ENCODE peak calls at places on chromosomes 13 and 19, in five cellular contexts. O is SK-N-SH, P is upper lobe of left lung, X is A549, G is heart left ventricle. C is an unnamed sample. For H3K4me1, the result is how much of the 10 kb centered on the place peaks cover.

GRCh38 chr13:98761126-98761978 is 8.9 kb upstream of the SLC15A1 start:
- DNase-seq in P (no peak), O (no peak), G (no peak), X (no peak), C (no peak)

GRCh38 chr19:2341987-2342386 is 13.5 kb downstream of the SPPL2B start:
- DNase-seq in O (no peak), G (no peak), P (peak), X (no peak), C (no peak)

GRCh38 chr19:31553112-31553843 is 204.0 kb upstream of the TSHZ3 start:
- DNase-seq in X (peak), O (peak), G (no peak), P (no peak), C (no peak)

GRCh38 chr13:111043575-111043982 is 71.5 kb upstream of the ARHGEF7 start:
- DNase-seq in O (no peak), G (peak), P (no peak), X (no peak), C (peak)

GRCh38 chr13:34414616-34415015 is 527.5 kb upstream of the NBEA start:
- DNase-seq in P (no peak), X (no peak), O (no peak), G (no peak), C (no peak)

GRCh38 chr13:39016789-39017188 is 21.1 kb downstream of the PROSER1 start:
- DNase-seq in P (no peak), X (peak), G (no peak), O (peak), C (no peak)

GRCh38 chr19:2477732-2478191 is 1.8 kb downstream of the GADD45B start:
- DNase-seq in X (peak), O (no peak), P (peak), G (peak), C (no peak)

GRCh38 chr13:49418206-49418605 is 25.7 kb downstream of the CAB39L start:
- DNase-seq in O (no peak), P (no peak), X (no peak), G (no peak), C (no peak)

GRCh38 chr13:44050450-44051063 is 170.9 kb downstream of the LACC1 start:
- DNase-seq in O (peak), X (peak), P (no peak), G (no peak), C (no peak)

GRCh38 chr19:9953802-9954542 is 17.7 kb upstream of the OLFM2 start:
- DNase-seq in O (no peak), X (no peak), P (no peak), G (no peak), C (no peak)

GRCh38 chr19:36514012-36514612 is 14.0 kb downstream of the ZNF260 start:
- DNase-seq in P (no peak), O (no peak), X (peak), G (no peak), C (no peak)

GRCh38 chr19:36113895-36114762 is 546 bp downstream of the POLR2I start:
- DNase-seq in X (peak), O (peak), G (peak), P (no peak), C (no peak)

GRCh38 chr19:45777395-45777961 is 4.8 kb downstream of the DMPK start:
- DNase-seq in G (no peak), O (no peak), P (peak), X (no peak), C (no peak)

GRCh38 chr13:24664726-24665409 is 15.3 kb upstream of the ATP12A start:
- DNase-seq in O (no peak), P (no peak), X (no peak), G (no peak), C (peak)

GRCh38 chr13:54373211-54373610 is 1344.6 kb downstream of the OLFM4 start:
- DNase-seq in X (no peak), O (no peak), G (no peak), P (no peak), C (no peak)

GRCh38 chr13:21676611-21677021 is 5.7 kb downstream of the FGF9 start:
- DNase-seq in O (peak), X (no peak), G (peak), P (no peak), C (no peak)

GRCh38 chr13:76522083-76522755 is 364.0 kb downstream of the KCTD12 start:
- DNase-seq in G (no peak), O (peak), P (no peak), X (no peak), C (no peak)

GRCh38 chr13:109569938-109570711 is 216.3 kb downstream of the IRS2 start:
- DNase-seq in X (no peak), O (no peak), G (no peak), P (no peak), C (no peak)

GRCh38 chr19:47109177-47109540 is 4.4 kb downstream of the ZC3H4 start:
- DNase-seq in G (no peak), X (no peak), O (no peak), P (no peak), C (no peak)
- H3K4me1 ChIP-seq in G (under half), X (under half), O (under half), P (under half), C (under half)

DNA sequence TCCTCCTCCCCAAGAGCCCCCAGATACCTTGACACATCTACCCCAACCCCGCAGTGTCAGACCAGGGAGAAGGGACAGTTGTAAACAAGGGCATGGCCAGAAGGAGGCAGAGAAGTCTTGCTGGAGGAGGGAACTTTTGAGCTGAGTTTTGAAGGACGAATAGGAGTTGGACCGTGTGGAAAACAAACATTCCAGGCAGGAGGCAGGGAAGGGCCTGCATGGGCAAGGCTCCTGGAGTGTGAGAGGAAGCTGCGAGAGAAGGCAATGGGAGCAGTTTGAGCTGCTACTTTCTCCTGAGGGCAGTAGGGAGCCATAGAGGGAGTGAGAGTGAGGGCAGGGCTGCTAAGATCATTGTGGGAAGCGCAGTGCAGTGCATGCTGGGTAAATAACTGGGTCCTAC is 23.3 kb downstream of the IL12RB1 start:
- DNase-seq in G (no peak), P (no peak), X (peak), O (peak), C (no peak)
- TF ChIP-seq CTCF in G (no peak), P (no peak), X (peak), O (no peak), C (no peak)

DNA sequence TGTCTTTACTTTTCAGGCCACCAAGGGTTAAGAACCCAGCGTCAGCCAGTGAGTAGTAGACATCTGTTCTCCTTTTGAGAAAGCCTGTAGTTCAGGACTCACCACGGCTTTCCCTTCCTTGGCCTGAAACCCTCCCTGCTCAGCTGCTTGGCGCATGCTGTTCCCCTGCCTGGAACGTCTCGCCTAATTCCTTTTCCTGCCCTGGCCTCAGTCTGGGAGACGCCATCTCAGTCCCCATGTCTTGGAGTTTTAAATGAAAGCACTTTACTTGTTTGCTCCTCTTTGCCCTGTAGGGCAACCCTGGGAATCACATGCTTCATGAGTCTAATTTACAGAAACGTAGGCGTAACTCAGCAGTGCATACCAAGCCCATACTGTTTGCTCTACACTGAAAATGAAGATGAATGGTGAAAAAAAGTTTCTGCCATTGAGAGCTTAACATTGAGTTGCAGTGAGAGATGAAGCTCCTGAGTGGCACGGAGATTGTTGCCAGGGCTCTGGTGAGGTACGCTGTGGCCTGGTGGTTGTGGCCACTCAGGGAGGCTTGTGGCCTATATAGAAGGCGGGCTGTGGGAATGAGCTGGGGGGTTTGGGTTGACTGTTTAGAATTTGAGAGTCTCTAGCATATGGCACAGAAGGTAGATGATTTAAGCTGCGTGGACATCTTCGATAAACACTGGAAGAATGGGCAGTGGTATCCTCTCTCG is 52.8 kb downstream of the GATAD2A start:
- DNase-seq in O (no peak), X (no peak), G (no peak), P (no peak), C (no peak)
- H3K4me1 ChIP-seq in O (half or more), X (under half), G (under half), P (half or more), C (under half)

GRCh38 chr19:18520848-18521691 is 800 bp downstream of the ELL start:
- DNase-seq in G (peak), O (no peak), X (no peak), P (no peak), C (no peak)
- TF ChIP-seq CTCF in G (no peak), O (no peak), X (no peak), P (no peak), C (no peak)

GRCh38 chr13:85137516-85137915 is 661.7 kb downstream of the SLITRK6 start:
- DNase-seq in X (no peak), P (no peak), G (no peak), O (peak), C (no peak)

DNA sequence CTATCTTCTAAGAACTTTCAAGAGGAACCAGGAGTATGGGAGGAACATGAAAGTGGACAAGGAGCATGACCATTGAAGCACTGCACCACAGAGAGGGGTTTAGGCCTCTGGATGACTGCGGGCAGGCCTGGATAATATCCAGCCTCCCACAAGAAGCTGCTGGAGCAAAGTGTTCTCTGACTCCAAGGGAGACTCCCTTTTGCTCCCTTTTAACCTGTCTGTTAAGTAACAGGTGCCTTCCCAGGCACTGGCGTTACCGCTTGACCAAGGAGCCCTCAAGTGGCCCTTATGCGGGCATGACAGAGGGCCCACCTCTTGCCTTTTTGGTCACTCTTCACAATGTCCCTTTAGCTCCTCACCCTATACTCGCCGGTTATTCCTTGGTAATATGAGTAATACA is 666.2 kb downstream of the SLITRK6 start:
- DNase-seq in G (no peak), P (no peak), O (no peak), X (no peak), C (no peak)
- H3K4me1 ChIP-seq in G (under half), P (under half), O (under half), X (under half), C (under half)

GRCh38 chr19:524062-524674 is 7.4 kb upstream of the CDC34 start:
- DNase-seq in G (no peak), P (peak), X (no peak), O (peak), C (no peak)
- TF ChIP-seq CTCF in G (no peak), P (no peak), X (no peak), O (no peak), C (no peak)

GRCh38 chr19:33035461-33035860 is 29.2 kb downstream of the RHPN2 start:
- DNase-seq in O (no peak), X (no peak), P (no peak), G (no peak), C (no peak)

GRCh38 chr19:33039815-33040214 is 24.9 kb downstream of the RHPN2 start:
- DNase-seq in X (no peak), P (no peak), O (no peak), G (no peak), C (no peak)

GRCh38 chr19:33039108-33039599 is 25.5 kb downstream of the RHPN2 start:
- DNase-seq in G (no peak), O (no peak), P (no peak), X (no peak), C (no peak)

GRCh38 chr19:33040994-33041827 is 23.5 kb downstream of the RHPN2 start:
- DNase-seq in O (no peak), P (no peak), X (peak), G (no peak), C (no peak)
- H3K4me1 ChIP-seq in O (under half), P (under half), X (half or more), G (under half), C (under half)

GRCh38 chr13:64817721-64818120 is 2412.4 kb downstream of the PCDH9 start:
- DNase-seq in G (no peak), O (no peak), X (no peak), P (no peak), C (no peak)

GRCh38 chr13:64819081-64819480 is 2411.1 kb downstream of the PCDH9 start:
- DNase-seq in P (no peak), G (no peak), O (no peak), X (no peak), C (no peak)
- TF ChIP-seq CTCF in P (no peak), G (no peak), O (peak), X (no peak), C (no peak)

C was measured in right atrium auricular region.